ENCODE peak calls at places on chromosomes 6 and 20, in ten cellular contexts. One of them, this sample, is unnamed.

GRCh38 chr20:22684072-22684762 is 99.8 kb upstream of the FOXA2 start:
- DNase-seq in AG20443: peak
- DNase-seq in activated CD4-positive, alpha-beta T cell treated with anti-CD3 and anti-CD28 coated beads, Interleukin-2, amount 50 U/mL, for 4 hours: no peak
- DNase-seq in GM04503: no peak
- DNase-seq in A673: peak
- DNase-seq in effector memory CD4-positive, alpha-beta T cell: no peak
- DNase-seq in glomerular endothelial cell: no peak
- DNase-seq in CD4-positive, alpha-beta memory T cell: no peak
- DNase-seq in kidney tubule cell: peak
- DNase-seq in stimulated activated CD8-positive, alpha-beta memory T cell treated with anti-CD3 and anti-CD28 coated beads, Interleukin-15, amount 100 ng/mL, for 4 hours: no peak
- DNase-seq in this sample: peak

GRCh38 chr6:17448165-17448564 is 54.8 kb downstream of the CAP2 start:
- DNase-seq in A673: no peak
- DNase-seq in stimulated activated CD8-positive, alpha-beta memory T cell treated with anti-CD3 and anti-CD28 coated beads, Interleukin-15, amount 100 ng/mL, for 4 hours: no peak
- DNase-seq in glomerular endothelial cell: no peak
- DNase-seq in GM04503: no peak
- DNase-seq in effector memory CD4-positive, alpha-beta T cell: no peak
- DNase-seq in CD4-positive, alpha-beta memory T cell: no peak
- DNase-seq in AG20443: no peak
- DNase-seq in activated CD4-positive, alpha-beta T cell treated with anti-CD3 and anti-CD28 coated beads, Interleukin-2, amount 50 U/mL, for 4 hours: no peak
- DNase-seq in kidney tubule cell: peak
- DNase-seq in this sample: no peak

GRCh38 chr6:35041086-35041855 is 99.9 kb downstream of the TCP11 start:
- DNase-seq in activated CD4-positive, alpha-beta T cell treated with anti-CD3 and anti-CD28 coated beads, Interleukin-2, amount 50 U/mL, for 4 hours: no peak
- DNase-seq in GM04503: no peak
- DNase-seq in A673: no peak
- DNase-seq in CD4-positive, alpha-beta memory T cell: no peak
- DNase-seq in effector memory CD4-positive, alpha-beta T cell: no peak
- DNase-seq in kidney tubule cell: no peak
- DNase-seq in glomerular endothelial cell: no peak
- DNase-seq in stimulated activated CD8-positive, alpha-beta memory T cell treated with anti-CD3 and anti-CD28 coated beads, Interleukin-15, amount 100 ng/mL, for 4 hours: no peak
- DNase-seq in AG20443: no peak
- DNase-seq in this sample: no peak

GRCh38 chr6:27752038-27752885 is 159.9 kb downstream of the OR2B2 start:
- DNase-seq in stimulated activated CD8-positive, alpha-beta memory T cell treated with anti-CD3 and anti-CD28 coated beads, Interleukin-15, amount 100 ng/mL, for 4 hours: no peak
- DNase-seq in GM04503: peak
- DNase-seq in AG20443: peak
- DNase-seq in activated CD4-positive, alpha-beta T cell treated with anti-CD3 and anti-CD28 coated beads, Interleukin-2, amount 50 U/mL, for 4 hours: peak
- DNase-seq in kidney tubule cell: peak
- DNase-seq in A673: peak
- DNase-seq in CD4-positive, alpha-beta memory T cell: peak
- DNase-seq in effector memory CD4-positive, alpha-beta T cell: peak
- DNase-seq in glomerular endothelial cell: peak
- DNase-seq in this sample: peak

GRCh38 chr6:64334646-64335045 is 699.0 kb downstream of the PHF3 start:
- DNase-seq in CD4-positive, alpha-beta memory T cell: no peak
- DNase-seq in glomerular endothelial cell: no peak
- DNase-seq in A673: no peak
- DNase-seq in stimulated activated CD8-positive, alpha-beta memory T cell treated with anti-CD3 and anti-CD28 coated beads, Interleukin-15, amount 100 ng/mL, for 4 hours: no peak
- DNase-seq in kidney tubule cell: no peak
- DNase-seq in effector memory CD4-positive, alpha-beta T cell: no peak
- DNase-seq in activated CD4-positive, alpha-beta T cell treated with anti-CD3 and anti-CD28 coated beads, Interleukin-2, amount 50 U/mL, for 4 hours: no peak
- DNase-seq in GM04503: no peak
- DNase-seq in AG20443: no peak
- DNase-seq in this sample: no peak

GRCh38 chr6:159540152-159540551 is 152.9 kb downstream of the SOD2 start:
- DNase-seq in stimulated activated CD8-positive, alpha-beta memory T cell treated with anti-CD3 and anti-CD28 coated beads, Interleukin-15, amount 100 ng/mL, for 4 hours: no peak
- DNase-seq in CD4-positive, alpha-beta memory T cell: no peak
- DNase-seq in glomerular endothelial cell: no peak
- DNase-seq in effector memory CD4-positive, alpha-beta T cell: no peak
- DNase-seq in activated CD4-positive, alpha-beta T cell treated with anti-CD3 and anti-CD28 coated beads, Interleukin-2, amount 50 U/mL, for 4 hours: no peak
- DNase-seq in kidney tubule cell: no peak
- DNase-seq in GM04503: no peak
- DNase-seq in A673: peak
- DNase-seq in AG20443: no peak
- DNase-seq in this sample: peak

GRCh38 chr20:33709398-33709797 is 10.7 kb downstream of the PXMP4 start:
- DNase-seq in activated CD4-positive, alpha-beta T cell treated with anti-CD3 and anti-CD28 coated beads, Interleukin-2, amount 50 U/mL, for 4 hours: no peak
- DNase-seq in A673: no peak
- DNase-seq in stimulated activated CD8-positive, alpha-beta memory T cell treated with anti-CD3 and anti-CD28 coated beads, Interleukin-15, amount 100 ng/mL, for 4 hours: no peak
- DNase-seq in effector memory CD4-positive, alpha-beta T cell: no peak
- DNase-seq in CD4-positive, alpha-beta memory T cell: no peak
- DNase-seq in GM04503: no peak
- DNase-seq in AG20443: no peak
- DNase-seq in glomerular endothelial cell: no peak
- DNase-seq in kidney tubule cell: no peak
- DNase-seq in this sample: no peak

GRCh38 chr6:111604259-111605099 is 1.2 kb downstream of the TRAF3IP2 start:
- DNase-seq in glomerular endothelial cell: no peak
- DNase-seq in effector memory CD4-positive, alpha-beta T cell: no peak
- DNase-seq in AG20443: peak
- DNase-seq in stimulated activated CD8-positive, alpha-beta memory T cell treated with anti-CD3 and anti-CD28 coated beads, Interleukin-15, amount 100 ng/mL, for 4 hours: no peak
- DNase-seq in activated CD4-positive, alpha-beta T cell treated with anti-CD3 and anti-CD28 coated beads, Interleukin-2, amount 50 U/mL, for 4 hours: no peak
- DNase-seq in CD4-positive, alpha-beta memory T cell: no peak
- DNase-seq in A673: peak
- DNase-seq in GM04503: peak
- DNase-seq in kidney tubule cell: peak
- DNase-seq in this sample: peak

GRCh38 chr20:21707999-21708737 is 2.7 kb downstream of the PAX1 start:
- DNase-seq in A673: no peak
- DNase-seq in glomerular endothelial cell: no peak
- DNase-seq in activated CD4-positive, alpha-beta T cell treated with anti-CD3 and anti-CD28 coated beads, Interleukin-2, amount 50 U/mL, for 4 hours: no peak
- DNase-seq in kidney tubule cell: no peak
- DNase-seq in effector memory CD4-positive, alpha-beta T cell: no peak
- DNase-seq in AG20443: no peak
- DNase-seq in GM04503: no peak
- DNase-seq in stimulated activated CD8-positive, alpha-beta memory T cell treated with anti-CD3 and anti-CD28 coated beads, Interleukin-15, amount 100 ng/mL, for 4 hours: no peak
- DNase-seq in CD4-positive, alpha-beta memory T cell: no peak
- DNase-seq in this sample: no peak

GRCh38 chr6:3911130-3911529 is 62.0 kb downstream of the FAM50B start:
- DNase-seq in activated CD4-positive, alpha-beta T cell treated with anti-CD3 and anti-CD28 coated beads, Interleukin-2, amount 50 U/mL, for 4 hours: no peak
- DNase-seq in CD4-positive, alpha-beta memory T cell: no peak
- DNase-seq in A673: no peak
- DNase-seq in GM04503: no peak
- DNase-seq in stimulated activated CD8-positive, alpha-beta memory T cell treated with anti-CD3 and anti-CD28 coated beads, Interleukin-15, amount 100 ng/mL, for 4 hours: no peak
- DNase-seq in kidney tubule cell: peak
- DNase-seq in glomerular endothelial cell: no peak
- DNase-seq in AG20443: no peak
- DNase-seq in effector memory CD4-positive, alpha-beta T cell: no peak
- DNase-seq in this sample: no peak

GRCh38 chr6:16334671-16335070 is 96.3 kb downstream of the GMPR start:
- DNase-seq in AG20443: peak
- DNase-seq in CD4-positive, alpha-beta memory T cell: no peak
- DNase-seq in GM04503: peak
- DNase-seq in glomerular endothelial cell: no peak
- DNase-seq in activated CD4-positive, alpha-beta T cell treated with anti-CD3 and anti-CD28 coated beads, Interleukin-2, amount 50 U/mL, for 4 hours: no peak
- DNase-seq in A673: peak
- DNase-seq in stimulated activated CD8-positive, alpha-beta memory T cell treated with anti-CD3 and anti-CD28 coated beads, Interleukin-15, amount 100 ng/mL, for 4 hours: no peak
- DNase-seq in kidney tubule cell: peak
- DNase-seq in effector memory CD4-positive, alpha-beta T cell: no peak
- DNase-seq in this sample: no peak

GRCh38 chr6:153729189-153729588 is 309.9 kb upstream of the OPRM1 start:
- DNase-seq in activated CD4-positive, alpha-beta T cell treated with anti-CD3 and anti-CD28 coated beads, Interleukin-2, amount 50 U/mL, for 4 hours: no peak
- DNase-seq in CD4-positive, alpha-beta memory T cell: no peak
- DNase-seq in kidney tubule cell: no peak
- DNase-seq in glomerular endothelial cell: no peak
- DNase-seq in stimulated activated CD8-positive, alpha-beta memory T cell treated with anti-CD3 and anti-CD28 coated beads, Interleukin-15, amount 100 ng/mL, for 4 hours: no peak
- DNase-seq in GM04503: no peak
- DNase-seq in AG20443: no peak
- DNase-seq in effector memory CD4-positive, alpha-beta T cell: no peak
- DNase-seq in A673: no peak
- DNase-seq in this sample: no peak

GRCh38 chr6:39998126-39998525 is 63.9 kb upstream of the MOCS1 start:
- DNase-seq in GM04503: no peak
- DNase-seq in glomerular endothelial cell: no peak
- DNase-seq in kidney tubule cell: no peak
- DNase-seq in effector memory CD4-positive, alpha-beta T cell: no peak
- DNase-seq in A673: no peak
- DNase-seq in stimulated activated CD8-positive, alpha-beta memory T cell treated with anti-CD3 and anti-CD28 coated beads, Interleukin-15, amount 100 ng/mL, for 4 hours: no peak
- DNase-seq in AG20443: no peak
- DNase-seq in activated CD4-positive, alpha-beta T cell treated with anti-CD3 and anti-CD28 coated beads, Interleukin-2, amount 50 U/mL, for 4 hours: no peak
- DNase-seq in CD4-positive, alpha-beta memory T cell: no peak
- DNase-seq in this sample: no peak

GRCh38 chr6:57316581-57317059 is 810 bp upstream of the PRIM2 start:
- DNase-seq in stimulated activated CD8-positive, alpha-beta memory T cell treated with anti-CD3 and anti-CD28 coated beads, Interleukin-15, amount 100 ng/mL, for 4 hours: peak
- DNase-seq in AG20443: peak
- DNase-seq in glomerular endothelial cell: peak
- DNase-seq in activated CD4-positive, alpha-beta T cell treated with anti-CD3 and anti-CD28 coated beads, Interleukin-2, amount 50 U/mL, for 4 hours: peak
- DNase-seq in effector memory CD4-positive, alpha-beta T cell: peak
- DNase-seq in kidney tubule cell: peak
- DNase-seq in GM04503: peak
- DNase-seq in CD4-positive, alpha-beta memory T cell: peak
- DNase-seq in A673: peak
- DNase-seq in this sample: peak